ENCODE peak calls at places on chromosomes 16 and 17, in six cellular contexts. D is cardiac fibroblast, I is NCI-H1417, U is GDM1, O is kidney tubule cell, V is NCI-H345. M is an unnamed sample.

GRCh38 chr16:1771072-1771863 is at the start of gene NME3:
- DNase-seq in D (peak; percentile 64), I (peak; percentile 51), U (no peak), O (peak; percentile 62), V (no peak), M (peak; percentile 81)

GRCh38 chr17:17351356-17351891 is 48.3 kb downstream of the NT5M start:
- DNase-seq in D (no peak), I (no peak), U (no peak), O (no peak), V (no peak), M (no peak)

GRCh38 chr17:73307130-73307529 is 4.7 kb downstream of the CDC42EP4 start:
- DNase-seq in D (no peak), I (no peak), U (no peak), O (peak; percentile 35), V (peak; percentile 31), M (no peak)

GRCh38 chr16:73176577-73177013 is 128.7 kb upstream of the ZFHX3 start:
- DNase-seq in D (peak; percentile 98), I (no peak), U (no peak), O (peak; percentile 86), V (no peak), M (no peak)

GRCh38 chr16:50709061-50709695 is 15.8 kb downstream of the NOD2 start:
- DNase-seq in D (no peak), I (no peak), U (peak; percentile 45), O (no peak), V (no peak), M (peak; percentile 77)

GRCh38 chr16:13307255-13307654 is 405.9 kb downstream of the SHISA9 start:
- DNase-seq in D (peak; percentile 8), I (no peak), U (peak; percentile 75), O (peak; percentile 100), V (no peak), M (no peak)

GRCh38 chr17:57735707-57736106 is 9.4 kb downstream of the CCDC182 start:
- DNase-seq in D (no peak), I (peak; percentile 22), U (no peak), O (peak; percentile 30), V (peak; percentile 9), M (peak; percentile 38)

GRCh38 chr16:842061-842476 is 41.5 kb upstream of the GNG13 start:
- DNase-seq in D (peak; percentile 56), I (no peak), U (no peak), O (peak; percentile 44), V (no peak), M (no peak)

GRCh38 chr17:49995055-49995738 is at the start of gene DLX3:
- DNase-seq in D (peak; percentile 73), I (peak; percentile 84), U (peak; percentile 40), O (peak; percentile 59), V (peak; percentile 64), M (peak; percentile 63)

GRCh38 chr17:6843241-6843890 is 11.8 kb upstream of the TEKT1 start:
- DNase-seq in D (peak; percentile 78), I (no peak), U (no peak), O (peak; percentile 53), V (peak; percentile 3), M (peak; percentile 91)

GRCh38 chr17:9860851-9861250 is 35.1 kb downstream of the GLP2R start:
- DNase-seq in D (no peak), I (no peak), U (no peak), O (no peak), V (no peak), M (no peak)

GRCh38 chr16:19354371-19354770 is 63.3 kb upstream of the TMC5 start:
- DNase-seq in D (no peak), I (no peak), U (no peak), O (no peak), V (no peak), M (no peak)

GRCh38 chr16:1167276-1168107 is 14.6 kb downstream of the CACNA1H start:
- DNase-seq in D (no peak), I (peak; percentile 86), U (no peak), O (peak; percentile 45), V (peak; percentile 55), M (no peak)

GRCh38 chr16:58709338-58709737 is 24.8 kb upstream of the SLC38A7 start:
- DNase-seq in D (no peak), I (no peak), U (no peak), O (peak; percentile 90), V (no peak), M (no peak)

GRCh38 chr17:66547170-66547865 is 244.9 kb downstream of the PRKCA start:
- DNase-seq in D (no peak), I (no peak), U (no peak), O (peak; percentile 38), V (no peak), M (no peak)

GRCh38 chr16:84849751-84850150 is 30.0 kb downstream of the CRISPLD2 start:
- DNase-seq in D (no peak), I (no peak), U (no peak), O (no peak), V (no peak), M (no peak)

GRCh38 chr17:37527249-37527851 is 37.7 kb downstream of the DUSP14 start:
- DNase-seq in D (peak; percentile 70), I (no peak), U (no peak), O (peak; percentile 70), V (peak; percentile 29), M (peak; percentile 44)

GRCh38 chr17:7041607-7042506 is 2.0 kb downstream of the SLC16A11 start:
- DNase-seq in D (no peak), I (no peak), U (no peak), O (no peak), V (no peak), M (no peak)

GRCh38 chr16:80735846-80736245 is 68.6 kb downstream of the CDYL2 start:
- DNase-seq in D (no peak), I (no peak), U (no peak), O (no peak), V (no peak), M (no peak)

GRCh38 chr17:44353656-44354331 is 8.7 kb downstream of the GRN start:
- DNase-seq in D (peak; percentile 11), I (no peak), U (no peak), O (no peak), V (no peak), M (no peak)

GRCh38 chr16:73140944-73141343 is 93.0 kb upstream of the ZFHX3 start:
- DNase-seq in D (peak; percentile 24), I (no peak), U (no peak), O (no peak), V (no peak), M (no peak)

GRCh38 chr16:78770353-78771091 is 671.1 kb downstream of the WWOX start:
- DNase-seq in D (no peak), I (no peak), U (peak; percentile 24), O (peak; percentile 56), V (peak; percentile 11), M (peak; percentile 73)

GRCh38 chr17:30969989-30970680 is 704 bp upstream of the RNF135 start:
- DNase-seq in D (no peak), I (peak; percentile 37), U (no peak), O (peak; percentile 47), V (no peak), M (peak; percentile 46)

GRCh38 chr17:32525116-32525515 is 38.3 kb downstream of the CDK5R1 start:
- DNase-seq in D (peak; percentile 41), I (no peak), U (no peak), O (peak; percentile 49), V (no peak), M (no peak)

GRCh38 chr16:65426484-65426883 is 304.6 kb upstream of the CDH11 start:
- DNase-seq in D (no peak), I (no peak), U (no peak), O (no peak), V (no peak), M (no peak)

GRCh38 chr17:66429680-66430079 is 127.3 kb downstream of the PRKCA start:
- DNase-seq in D (no peak), I (no peak), U (no peak), O (no peak), V (no peak), M (no peak)

GRCh38 chr17:49210158-49211029 is at the start of the genes ABI3 and GNGT2:
- DNase-seq in D (peak; percentile 32), I (no peak), U (peak; percentile 50), O (peak; percentile 53), V (no peak), M (no peak)

GRCh38 chr16:84791501-84791900 is 28.3 kb upstream of the CRISPLD2 start:
- DNase-seq in D (no peak), I (no peak), U (no peak), O (no peak), V (no peak), M (no peak)

GRCh38 chr17:83186226-83186625 is 106.8 kb downstream of the METRNL start:
- DNase-seq in D (no peak), I (no peak), U (no peak), O (no peak), V (no peak), M (peak; percentile 14)

GRCh38 chr17:42409467-42410351 is 13.3 kb downstream of the CAVIN1 start:
- DNase-seq in D (peak; percentile 95), I (no peak), U (no peak), O (peak; percentile 74), V (no peak), M (no peak)

GRCh38 chr17:75864448-75864871 is 9.3 kb upstream of the WBP2 start:
- DNase-seq in D (peak; percentile 88), I (no peak), U (peak; percentile 49), O (no peak), V (peak; percentile 29), M (no peak)

GRCh38 chr16:61993076-61993475 is 43.2 kb downstream of the CDH8 start:
- DNase-seq in D (no peak), I (no peak), U (no peak), O (no peak), V (no peak), M (no peak)

GRCh38 chr17:16908282-16908681 is 63.6 kb downstream of the TNFRSF13B start:
- DNase-seq in D (no peak), I (no peak), U (no peak), O (no peak), V (no peak), M (no peak)

GRCh38 chr16:11080327-11080967 is 136.1 kb downstream of the CLEC16A start:
- DNase-seq in D (no peak), I (no peak), U (no peak), O (no peak), V (no peak), M (no peak)